ENCODE peak calls at places on chromosomes 4 and X, in four cellular contexts. One of them, this sample, is unnamed.
A peak's percentile ranks its signal among the peaks of the same experiment; 100 is the strongest.

GRCh38 chr4:73257995-73258667 is 467 bp downstream of the ANKRD17 start:
- DNase-seq in CD8-positive, alpha-beta T cell: no peak
- DNase-seq in ascending aorta: no peak
- DNase-seq in thoracic aorta: peak; percentile 8
- DNase-seq in this sample: peak; percentile 29

GRCh38 chrX:153611298-153612095 is 12.6 kb upstream of the CCNQ start:
- DNase-seq in CD8-positive, alpha-beta T cell: no peak
- DNase-seq in ascending aorta: peak; percentile 55
- DNase-seq in thoracic aorta: no peak
- DNase-seq in this sample: no peak

GRCh38 chr4:52939739-52940138 is 77.6 kb downstream of the RASL11B start:
- DNase-seq in CD8-positive, alpha-beta T cell: no peak
- DNase-seq in ascending aorta: no peak
- DNase-seq in thoracic aorta: no peak
- DNase-seq in this sample: no peak

GRCh38 chrX:135463937-135464336 is 42.2 kb downstream of the SMIM10L2A start:
- DNase-seq in CD8-positive, alpha-beta T cell: no peak
- DNase-seq in ascending aorta: no peak
- DNase-seq in thoracic aorta: no peak
- DNase-seq in this sample: no peak

GRCh38 chr4:127055349-127055748 is 577.4 kb upstream of the INTU start:
- DNase-seq in CD8-positive, alpha-beta T cell: no peak
- DNase-seq in ascending aorta: no peak
- DNase-seq in thoracic aorta: no peak
- DNase-seq in this sample: no peak

GRCh38 chr4:52853351-52853750 is 8.8 kb upstream of the RASL11B start:
- DNase-seq in CD8-positive, alpha-beta T cell: no peak
- DNase-seq in ascending aorta: no peak
- DNase-seq in thoracic aorta: no peak
- DNase-seq in this sample: no peak

GRCh38 chrX:153736871-153737441 is 12.3 kb downstream of the ABCD1 start:
- DNase-seq in CD8-positive, alpha-beta T cell: no peak
- DNase-seq in ascending aorta: no peak
- DNase-seq in thoracic aorta: no peak
- DNase-seq in this sample: peak; percentile 70

GRCh38 chrX:22073928-22074327 is 41.8 kb downstream of the PHEX start:
- DNase-seq in CD8-positive, alpha-beta T cell: no peak
- DNase-seq in ascending aorta: no peak
- DNase-seq in thoracic aorta: no peak
- DNase-seq in this sample: no peak

GRCh38 chrX:146907391-146908240 is 93.1 kb upstream of the CXorf51A start:
- DNase-seq in CD8-positive, alpha-beta T cell: no peak
- DNase-seq in ascending aorta: no peak
- DNase-seq in thoracic aorta: no peak
- DNase-seq in this sample: no peak

GRCh38 chr4:95129708-95130343 is 372.1 kb downstream of the BMPR1B start:
- DNase-seq in CD8-positive, alpha-beta T cell: no peak
- DNase-seq in ascending aorta: peak; percentile 89
- DNase-seq in thoracic aorta: peak; percentile 47
- DNase-seq in this sample: no peak

GRCh38 chr4:94571720-94572119 is 120.0 kb downstream of the PDLIM5 start:
- DNase-seq in CD8-positive, alpha-beta T cell: no peak
- DNase-seq in ascending aorta: no peak
- DNase-seq in thoracic aorta: no peak
- DNase-seq in this sample: no peak

GRCh38 chr4:166491635-166492034 is 618.6 kb downstream of the TLL1 start:
- DNase-seq in CD8-positive, alpha-beta T cell: no peak
- DNase-seq in ascending aorta: no peak
- DNase-seq in thoracic aorta: no peak
- DNase-seq in this sample: no peak

GRCh38 chrX:104013606-104014005 is at the start of gene H2BW1:
- DNase-seq in CD8-positive, alpha-beta T cell: no peak
- DNase-seq in ascending aorta: no peak
- DNase-seq in thoracic aorta: no peak
- DNase-seq in this sample: no peak

GRCh38 chr4:125433453-125433852 is 118.7 kb downstream of the FAT4 start:
- DNase-seq in CD8-positive, alpha-beta T cell: no peak
- DNase-seq in ascending aorta: no peak
- DNase-seq in thoracic aorta: no peak
- DNase-seq in this sample: no peak

GRCh38 chr4:5139141-5139540 is 87.9 kb downstream of the STK32B start:
- DNase-seq in CD8-positive, alpha-beta T cell: no peak
- DNase-seq in ascending aorta: no peak
- DNase-seq in thoracic aorta: no peak
- DNase-seq in this sample: no peak

GRCh38 chr4:10161840-10162239 is 45.2 kb upstream of the WDR1 start:
- DNase-seq in CD8-positive, alpha-beta T cell: peak; percentile 9
- DNase-seq in ascending aorta: no peak
- DNase-seq in thoracic aorta: no peak
- DNase-seq in this sample: no peak

GRCh38 chr4:36269116-36269515 is 12.3 kb upstream of the DTHD1 start:
- DNase-seq in CD8-positive, alpha-beta T cell: no peak
- DNase-seq in ascending aorta: no peak
- DNase-seq in thoracic aorta: no peak
- DNase-seq in this sample: no peak

GRCh38 chrX:38856670-38857069 is 55.4 kb downstream of the MID1IP1 start:
- DNase-seq in CD8-positive, alpha-beta T cell: no peak
- DNase-seq in ascending aorta: no peak
- DNase-seq in thoracic aorta: no peak
- DNase-seq in this sample: no peak

GRCh38 chrX:136171420-136171819 is 24.1 kb downstream of the FHL1 start:
- DNase-seq in CD8-positive, alpha-beta T cell: no peak
- DNase-seq in ascending aorta: no peak
- DNase-seq in thoracic aorta: no peak
- DNase-seq in this sample: no peak

GRCh38 chr4:74410272-74410671 is 34.7 kb upstream of the AREG start:
- DNase-seq in CD8-positive, alpha-beta T cell: no peak
- DNase-seq in ascending aorta: no peak
- DNase-seq in thoracic aorta: no peak
- DNase-seq in this sample: no peak

GRCh38 chr4:139689093-139689722 is 23.6 kb downstream of the MGST2 start:
- DNase-seq in CD8-positive, alpha-beta T cell: no peak
- DNase-seq in ascending aorta: no peak
- DNase-seq in thoracic aorta: no peak
- DNase-seq in this sample: no peak

GRCh38 chr4:148007303-148007702 is 275.4 kb downstream of the ARHGAP10 start:
- DNase-seq in CD8-positive, alpha-beta T cell: no peak
- DNase-seq in ascending aorta: no peak
- DNase-seq in thoracic aorta: no peak
- DNase-seq in this sample: no peak

GRCh38 chr4:99668472-99668871 is 10.8 kb upstream of the C4orf54 start:
- DNase-seq in CD8-positive, alpha-beta T cell: no peak
- DNase-seq in ascending aorta: no peak
- DNase-seq in thoracic aorta: no peak
- DNase-seq in this sample: no peak

GRCh38 chr4:94889523-94889922 is 131.8 kb downstream of the BMPR1B start:
- DNase-seq in CD8-positive, alpha-beta T cell: no peak
- DNase-seq in ascending aorta: no peak
- DNase-seq in thoracic aorta: no peak
- DNase-seq in this sample: no peak

GRCh38 chr4:139872274-139872673 is 206.7 kb downstream of the MGST2 start:
- DNase-seq in CD8-positive, alpha-beta T cell: no peak
- DNase-seq in ascending aorta: no peak
- DNase-seq in thoracic aorta: no peak
- DNase-seq in this sample: no peak

GRCh38 chr4:37434469-37434868 is 189.9 kb downstream of the NWD2 start:
- DNase-seq in CD8-positive, alpha-beta T cell: no peak
- DNase-seq in ascending aorta: no peak
- DNase-seq in thoracic aorta: no peak
- DNase-seq in this sample: no peak

GRCh38 chrX:55908685-55909212 is 191.2 kb downstream of the RRAGB start:
- DNase-seq in CD8-positive, alpha-beta T cell: no peak
- DNase-seq in ascending aorta: no peak
- DNase-seq in thoracic aorta: no peak
- DNase-seq in this sample: peak; percentile 16

GRCh38 chrX:45795546-45795945 is 594.9 kb upstream of the DIPK2B start:
- DNase-seq in CD8-positive, alpha-beta T cell: no peak
- DNase-seq in ascending aorta: no peak
- DNase-seq in thoracic aorta: no peak
- DNase-seq in this sample: no peak

GRCh38 chrX:10072786-10073568 is 83.8 kb upstream of the CLCN4 start:
- DNase-seq in CD8-positive, alpha-beta T cell: no peak
- DNase-seq in ascending aorta: no peak
- DNase-seq in thoracic aorta: no peak
- DNase-seq in this sample: no peak

GRCh38 chr4:15533817-15534216 is 64.1 kb downstream of the CC2D2A start:
- DNase-seq in CD8-positive, alpha-beta T cell: no peak
- DNase-seq in ascending aorta: no peak
- DNase-seq in thoracic aorta: no peak
- DNase-seq in this sample: no peak

GRCh38 chr4:95694411-95694810 is 145.5 kb upstream of the PDHA2 start:
- DNase-seq in CD8-positive, alpha-beta T cell: no peak
- DNase-seq in ascending aorta: no peak
- DNase-seq in thoracic aorta: no peak
- DNase-seq in this sample: no peak

GRCh38 chrX:3052864-3053263 is 11.6 kb downstream of the ARSF start:
- DNase-seq in CD8-positive, alpha-beta T cell: no peak
- DNase-seq in ascending aorta: no peak
- DNase-seq in thoracic aorta: no peak
- DNase-seq in this sample: no peak

DNA sequence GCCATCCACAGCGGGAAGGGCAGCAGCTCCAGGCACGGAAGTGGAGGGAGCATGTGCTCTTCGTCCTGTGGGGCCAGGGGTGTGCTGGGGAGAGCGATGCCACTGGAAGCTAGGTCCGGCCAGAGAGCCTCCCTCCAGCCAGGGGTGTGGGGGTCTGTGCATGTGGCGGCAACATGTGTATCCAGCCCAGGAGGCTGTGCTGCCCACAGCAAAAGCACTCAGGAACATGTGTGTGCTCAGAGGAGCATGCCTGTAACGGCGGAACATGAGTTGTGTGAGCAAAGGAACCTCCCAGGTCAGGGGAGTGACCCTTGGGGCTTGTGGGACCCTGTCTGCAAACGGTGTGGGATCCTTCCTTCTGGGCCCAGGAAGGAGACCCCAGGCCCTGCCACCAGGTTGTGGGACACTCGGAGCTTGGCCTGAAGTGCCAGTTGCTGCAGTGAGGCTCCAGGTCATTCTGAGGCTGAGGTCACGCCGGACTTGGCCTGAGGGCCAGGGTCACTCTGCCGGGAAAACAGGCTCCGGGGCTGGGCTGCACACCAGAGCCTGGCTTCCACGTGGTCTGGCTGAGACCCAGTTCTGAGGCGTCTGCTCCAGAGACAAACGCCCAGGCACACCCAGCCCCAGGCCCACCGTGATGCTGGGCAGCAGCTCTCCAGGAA is 37.2 kb downstream of the CPLX1 start:
- DNase-seq in CD8-positive, alpha-beta T cell: no peak
- DNase-seq in ascending aorta: no peak
- DNase-seq in thoracic aorta: no peak
- DNase-seq in this sample: no peak
- H3K4me1 ChIP-seq in CD8-positive, alpha-beta T cell: peaks cover 29% of the 10 kb centered on the region
- H3K4me1 ChIP-seq in ascending aorta: peaks cover 8% of the 10 kb centered on the region
- H3K4me1 ChIP-seq in thoracic aorta: peaks cover 26% of the 10 kb centered on the region
- H3K4me1 ChIP-seq in this sample: no peaks in the 10 kb centered on the region

DNA sequence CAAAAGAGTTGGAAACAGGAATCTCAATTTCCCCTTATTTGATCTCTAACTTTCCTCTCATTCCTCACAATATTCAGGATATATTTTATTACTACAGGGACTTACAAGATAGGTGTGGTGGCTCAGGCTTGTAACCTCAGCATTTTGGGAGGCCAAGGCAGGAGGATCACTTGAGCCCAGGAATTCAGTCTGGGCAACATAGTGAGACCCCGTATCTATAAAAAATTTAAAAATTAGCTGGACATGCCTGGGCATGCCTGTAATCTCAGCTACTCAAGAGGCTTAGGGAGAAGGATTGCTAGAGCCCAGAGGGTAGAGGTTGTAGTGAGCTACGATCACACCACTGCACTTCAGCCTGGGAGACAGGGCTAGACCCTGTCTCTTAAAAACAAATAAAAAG is 200.4 kb downstream of the CAMK2D start:
- DNase-seq in CD8-positive, alpha-beta T cell: no peak
- DNase-seq in ascending aorta: no peak
- DNase-seq in thoracic aorta: no peak
- DNase-seq in this sample: no peak
- H3K4me3 ChIP-seq in CD8-positive, alpha-beta T cell: no peak overlapping the region
- H3K4me3 ChIP-seq in ascending aorta: no peak overlapping the region
- H3K4me3 ChIP-seq in thoracic aorta: no peak overlapping the region
- H3K4me3 ChIP-seq in this sample: no peak overlapping the region

DNA sequence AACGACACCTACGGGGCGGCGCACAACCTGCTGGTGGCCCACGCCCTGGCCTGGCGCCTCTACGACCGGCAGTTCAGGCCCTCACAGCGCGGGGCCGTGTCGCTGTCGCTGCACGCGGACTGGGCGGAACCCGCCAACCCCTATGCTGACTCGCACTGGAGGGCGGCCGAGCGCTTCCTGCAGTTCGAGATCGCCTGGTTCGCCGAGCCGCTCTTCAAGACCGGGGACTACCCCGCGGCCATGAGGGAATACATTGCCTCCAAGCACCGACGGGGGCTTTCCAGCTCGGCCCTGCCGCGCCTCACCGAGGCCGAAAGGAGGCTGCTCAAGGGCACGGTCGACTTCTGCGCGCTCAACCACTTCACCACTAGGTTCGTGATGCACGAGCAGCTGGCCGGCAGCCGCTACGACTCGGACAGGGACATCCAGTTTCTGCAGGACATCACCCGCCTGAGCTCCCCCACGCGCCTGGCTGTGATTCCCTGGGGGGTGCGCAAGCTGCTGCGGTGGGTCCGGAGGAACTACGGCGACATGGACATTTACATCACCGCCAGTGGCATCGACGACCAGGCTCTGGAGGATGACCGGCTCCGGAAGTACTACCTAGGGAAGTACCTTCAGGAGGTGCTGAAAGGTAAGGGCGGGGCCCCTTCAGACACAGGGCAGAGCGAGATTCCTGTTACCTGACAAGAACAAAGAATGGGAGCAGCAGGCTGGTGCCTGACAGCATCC is 11.7 kb downstream of the RPL9 start:
- DNase-seq in CD8-positive, alpha-beta T cell: peak; percentile 12
- DNase-seq in ascending aorta: peak; percentile 71
- DNase-seq in thoracic aorta: no peak
- DNase-seq in this sample: peak; percentile 85
- TF ChIP-seq CTCF in CD8-positive, alpha-beta T cell: no peak
- TF ChIP-seq CTCF in ascending aorta: no peak
- TF ChIP-seq CTCF in thoracic aorta: peak; percentile 20
- TF ChIP-seq CTCF in this sample: peak; percentile 38

DNA sequence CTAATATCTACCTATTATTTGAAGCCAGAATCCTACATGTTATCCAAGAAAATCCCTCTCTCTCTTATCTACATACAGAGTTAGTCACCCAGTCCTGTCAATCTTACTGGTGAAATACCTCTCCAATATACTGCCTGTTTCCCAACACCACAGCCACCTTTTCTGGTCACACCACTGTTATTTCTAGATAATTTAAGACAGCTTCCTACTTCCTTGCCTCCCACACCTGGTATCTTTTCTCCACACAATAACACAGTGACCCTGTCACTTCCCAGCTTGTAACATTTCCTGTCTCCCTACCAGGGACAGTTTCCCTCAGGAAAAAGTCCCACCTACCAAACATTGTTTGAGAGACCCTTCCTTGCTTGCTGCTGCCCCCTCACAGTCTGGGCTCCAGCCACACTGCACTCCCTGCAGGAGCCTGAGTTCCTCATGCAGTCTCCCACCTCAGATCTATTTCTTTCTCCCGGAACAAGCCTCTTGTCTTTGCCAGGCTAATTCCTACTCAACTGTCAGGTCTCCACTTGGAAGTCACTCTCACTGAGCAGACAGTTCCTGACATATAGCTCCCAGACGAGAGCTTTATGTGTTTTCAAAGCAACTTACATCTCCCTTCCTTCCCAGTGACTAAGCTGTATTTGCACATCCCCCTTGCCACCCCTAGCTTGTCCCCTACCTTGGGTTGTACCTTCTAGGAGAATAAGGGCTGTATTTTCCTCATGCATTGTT is 73.6 kb upstream of the QRFPR start:
- DNase-seq in CD8-positive, alpha-beta T cell: no peak
- DNase-seq in ascending aorta: no peak
- DNase-seq in thoracic aorta: no peak
- DNase-seq in this sample: no peak
- H3K4me1 ChIP-seq in CD8-positive, alpha-beta T cell: no peaks in the 10 kb centered on the region
- H3K4me1 ChIP-seq in ascending aorta: no peaks in the 10 kb centered on the region
- H3K4me1 ChIP-seq in thoracic aorta: no peaks in the 10 kb centered on the region
- H3K4me1 ChIP-seq in this sample: no peaks in the 10 kb centered on the region

This sample was measured in Peyer's patch.